ENCODE peak calls at places on chromosomes 2 and 18, in seven cellular contexts. M, N, Z, R, T, J and D are unnamed samples.

GRCh38 chr2:232884001-232884421 is 13.9 kb downstream of the SNORC start:
- DNase-seq in M (no peak), N (no peak), Z (peak), R (no peak), T (no peak), J (no peak), D (no peak)

GRCh38 chr2:45786831-45787357 is 135.4 kb downstream of the PRKCE start:
- DNase-seq in M (no peak), N (no peak), Z (no peak), R (no peak), T (no peak), J (no peak), D (no peak)

GRCh38 chr2:142863485-142863921 is 14.0 kb upstream of the KYNU start:
- DNase-seq in M (no peak), N (no peak), Z (no peak), R (no peak), T (peak), J (no peak), D (no peak)

GRCh38 chr2:128641421-128642095 is 322.9 kb upstream of the HS6ST1 start:
- DNase-seq in M (no peak), N (no peak), Z (no peak), R (no peak), T (no peak), J (no peak), D (no peak)

GRCh38 chr2:215359576-215359922 is 47.7 kb downstream of the ATIC start:
- DNase-seq in M (no peak), N (no peak), Z (no peak), R (no peak), T (no peak), J (no peak), D (no peak)

GRCh38 chr2:218405365-218406208 is 5.9 kb downstream of the CTDSP1 start:
- DNase-seq in M (no peak), N (no peak), Z (peak), R (no peak), T (no peak), J (no peak), D (no peak)

GRCh38 chr18:76434452-76434851 is 60.6 kb downstream of the ZNF516 start:
- DNase-seq in M (no peak), N (no peak), Z (no peak), R (no peak), T (no peak), J (no peak), D (no peak)

GRCh38 chr2:28080911-28081310 is 190.4 kb downstream of the BABAM2 start:
- DNase-seq in M (no peak), N (no peak), Z (no peak), R (no peak), T (no peak), J (no peak), D (no peak)

GRCh38 chr18:63074987-63075404 is 244.6 kb downstream of the BCL2 start:
- DNase-seq in M (no peak), N (peak), Z (peak), R (peak), T (peak), J (peak), D (peak)

GRCh38 chr2:36659872-36660312 is 36.6 kb upstream of the VIT start:
- DNase-seq in M (no peak), N (no peak), Z (no peak), R (no peak), T (peak), J (no peak), D (no peak)

GRCh38 chr18:48676346-48676745 is 137.5 kb downstream of the CTIF start:
- DNase-seq in M (no peak), N (no peak), Z (no peak), R (no peak), T (no peak), J (no peak), D (no peak)

GRCh38 chr2:47488870-47489584 is 86.1 kb downstream of the MSH2 start:
- DNase-seq in M (no peak), N (peak), Z (no peak), R (no peak), T (peak), J (no peak), D (no peak)

GRCh38 chr18:57080479-57080878 is 66.4 kb upstream of the BOD1L2 start:
- DNase-seq in M (no peak), N (no peak), Z (no peak), R (no peak), T (no peak), J (no peak), D (no peak)

GRCh38 chr18:79789901-79790885 is 7.5 kb upstream of the KCNG2 start:
- DNase-seq in M (no peak), N (no peak), Z (no peak), R (no peak), T (no peak), J (no peak), D (no peak)

GRCh38 chr18:45621068-45621511 is 5.8 kb downstream of the SLC14A2 start:
- DNase-seq in M (no peak), N (peak), Z (peak), R (peak), T (peak), J (no peak), D (peak)

GRCh38 chr2:143574069-143574468 is 444.9 kb downstream of the ARHGAP15 start:
- DNase-seq in M (no peak), N (no peak), Z (no peak), R (no peak), T (no peak), J (no peak), D (no peak)

GRCh38 chr18:37403100-37403781 is 162.4 kb downstream of the CELF4 start:
- DNase-seq in M (no peak), N (no peak), Z (no peak), R (no peak), T (no peak), J (no peak), D (no peak)

GRCh38 chr2:29011650-29012060 is 30.6 kb downstream of the TOGARAM2 start:
- DNase-seq in M (no peak), N (no peak), Z (peak), R (no peak), T (no peak), J (no peak), D (no peak)

GRCh38 chr2:14633451-14634211 is 1.1 kb downstream of the LRATD1 start:
- DNase-seq in M (no peak), N (no peak), Z (peak), R (no peak), T (no peak), J (no peak), D (no peak)

GRCh38 chr18:26091047-26091630 is 726 bp upstream of the SS18 start:
- DNase-seq in M (peak), N (peak), Z (no peak), R (peak), T (peak), J (no peak), D (peak)

GRCh38 chr18:2846638-2847340 is at the start of gene EMILIN2:
- DNase-seq in M (no peak), N (no peak), Z (peak), R (peak), T (no peak), J (no peak), D (no peak)

GRCh38 chr2:241879326-241879725 is 9.8 kb downstream of the RTP5 start:
- DNase-seq in M (no peak), N (no peak), Z (no peak), R (no peak), T (no peak), J (no peak), D (no peak)

GRCh38 chr2:4024561-4024960 is 321.2 kb downstream of the DCDC2C start:
- DNase-seq in M (no peak), N (no peak), Z (no peak), R (no peak), T (no peak), J (no peak), D (no peak)

GRCh38 chr2:133365117-133365516 is 203.1 kb downstream of the NCKAP5 start:
- DNase-seq in M (no peak), N (no peak), Z (no peak), R (no peak), T (no peak), J (no peak), D (no peak)

GRCh38 chr2:202632682-202633081 is 2.1 kb upstream of the FAM117B start:
- DNase-seq in M (no peak), N (no peak), Z (peak), R (no peak), T (no peak), J (no peak), D (no peak)

GRCh38 chr2:178579006-178579405 is 98.7 kb downstream of the PLEKHA3 start:
- DNase-seq in M (no peak), N (no peak), Z (no peak), R (no peak), T (no peak), J (no peak), D (no peak)

GRCh38 chr2:142131016-142131714 is at the start of gene LRP1B:
- DNase-seq in M (no peak), N (no peak), Z (peak), R (no peak), T (peak), J (peak), D (peak)

GRCh38 chr2:135424849-135425248 is 106.2 kb downstream of the ZRANB3 start:
- DNase-seq in M (no peak), N (peak), Z (no peak), R (no peak), T (no peak), J (no peak), D (peak)
- TF ChIP-seq JUND in M (no peak), N (no peak), Z (no peak), R (no peak), T (no peak), J (no peak), D (no peak)

GRCh38 chr2:239012936-239013669 is 165.2 kb downstream of the TWIST2 start:
- DNase-seq in M (no peak), N (no peak), Z (no peak), R (no peak), T (no peak), J (no peak), D (no peak)

GRCh38 chr2:239014458-239014857 is 166.6 kb downstream of the TWIST2 start:
- DNase-seq in M (no peak), N (no peak), Z (no peak), R (no peak), T (no peak), J (no peak), D (no peak)

GRCh38 chr2:239013670-239013960 is 165.7 kb downstream of the TWIST2 start:
- DNase-seq in M (no peak), N (no peak), Z (no peak), R (no peak), T (no peak), J (no peak), D (no peak)

GRCh38 chr2:239014897-239015768 is 167.2 kb downstream of the TWIST2 start:
- DNase-seq in M (no peak), N (no peak), Z (no peak), R (no peak), T (no peak), J (no peak), D (no peak)

GRCh38 chr2:239012228-239012627 is 164.3 kb downstream of the TWIST2 start:
- DNase-seq in M (no peak), N (no peak), Z (no peak), R (no peak), T (no peak), J (no peak), D (no peak)
- TF ChIP-seq JUND in M (no peak), N (no peak), Z (no peak), R (no peak), T (no peak), J (no peak), D (no peak)

GRCh38 chr2:234989183-234989701 is 37.4 kb downstream of the SH3BP4 start:
- DNase-seq in M (no peak), N (no peak), Z (peak), R (no peak), T (no peak), J (no peak), D (no peak)
- TF ChIP-seq JUND in M (no peak), N (no peak), Z (peak), R (no peak), T (no peak), J (no peak), D (no peak)

DNA sequence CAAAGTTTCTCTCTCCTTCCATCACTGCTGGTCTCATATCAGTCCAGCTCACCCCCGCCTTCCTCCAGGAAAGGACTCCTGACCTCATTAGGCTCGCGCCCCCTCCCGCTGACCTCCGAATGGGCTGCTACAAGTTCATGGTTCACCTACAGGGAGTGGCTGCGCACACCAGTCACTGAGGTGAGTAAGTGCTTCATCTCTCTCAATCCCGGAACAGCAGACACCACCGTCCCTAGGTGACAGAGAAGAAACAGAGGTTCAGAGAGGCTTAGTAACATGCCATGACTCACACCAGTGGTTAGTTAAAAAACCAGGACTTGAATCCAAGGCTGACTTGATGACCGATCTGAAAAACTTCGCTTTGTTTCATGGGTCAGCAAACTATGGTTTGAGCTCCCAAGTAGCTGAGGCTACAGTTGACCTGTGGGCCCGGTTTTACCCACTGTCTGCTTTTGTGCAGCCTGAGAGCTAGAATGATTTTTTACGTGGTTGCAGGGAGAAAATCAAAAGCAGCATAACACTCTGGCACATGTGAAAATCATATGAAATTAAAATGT is 42.0 kb downstream of the ZFP36L2 start:
- DNase-seq in M (no peak), N (peak), Z (no peak), R (peak), T (peak), J (no peak), D (no peak)
- TF ChIP-seq JUND in M (no peak), N (no peak), Z (no peak), R (peak), T (peak), J (no peak), D (no peak)

DNA sequence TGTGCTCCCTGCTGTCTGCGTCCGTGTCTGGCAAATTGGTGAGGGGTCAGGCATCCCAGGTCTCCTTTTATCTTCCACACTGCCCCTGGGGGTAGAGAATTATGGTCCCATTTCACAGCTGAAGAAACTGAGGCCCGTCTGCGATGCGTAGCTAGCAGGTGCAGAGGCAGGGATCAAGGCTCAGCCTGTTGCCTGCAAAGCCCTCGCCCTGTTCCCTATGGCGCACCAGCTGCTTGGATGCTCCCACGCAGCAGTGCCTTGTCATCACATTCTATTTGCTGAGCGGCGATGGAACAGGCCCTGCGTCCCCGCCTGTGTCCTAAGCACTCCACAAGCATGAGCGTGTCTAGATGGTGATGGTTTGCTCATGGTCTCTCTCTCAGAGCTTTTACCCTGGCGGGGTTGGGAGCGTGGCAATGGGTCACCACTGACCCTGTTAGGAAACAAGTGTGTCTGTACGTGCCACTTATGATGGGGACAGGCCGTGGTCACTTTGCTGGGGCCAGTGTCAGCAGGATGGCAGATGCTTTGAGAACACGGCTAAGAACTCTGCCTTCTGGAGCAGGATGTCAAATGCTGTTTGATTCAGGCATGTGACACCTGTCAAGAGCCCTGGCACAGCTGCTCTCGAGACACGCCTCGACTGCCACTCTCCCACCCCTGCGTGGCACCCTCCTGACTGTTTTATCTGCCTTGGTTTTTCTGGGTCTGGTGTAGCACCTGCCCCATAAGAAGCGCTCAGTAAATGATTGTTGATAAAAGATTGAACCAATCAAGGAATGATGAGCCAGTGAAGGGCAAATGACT is 44.2 kb downstream of the RRM2 start:
- DNase-seq in M (no peak), N (no peak), Z (peak), R (no peak), T (no peak), J (no peak), D (no peak)
- TF ChIP-seq JUND in M (no peak), N (no peak), Z (no peak), R (no peak), T (no peak), J (no peak), D (no peak)

GRCh38 chr2:9692392-9693137 is 61.8 kb upstream of the YWHAQ start:
- DNase-seq in M (no peak), N (no peak), Z (peak), R (peak), T (no peak), J (no peak), D (no peak)
- TF ChIP-seq JUND in M (no peak), N (no peak), Z (no peak), R (no peak), T (no peak), J (no peak), D (no peak)